ENCODE peak calls at places on chromosomes 11 and 22, in four cellular contexts. F, H, V and K are unnamed samples.

GRCh38 chr11:47858169-47858543 is 10.0 kb upstream of the NUP160 start:
- DNase-seq in V (no peak), H (peak), F (no peak), K (no peak)

GRCh38 chr11:64859542-64860414 is 15.3 kb upstream of the CDC42BPG start:
- DNase-seq in F (no peak), H (no peak), V (no peak), K (no peak)

GRCh38 chr11:130689222-130689908 is 226.9 kb downstream of the SNX19 start:
- DNase-seq in F (no peak), V (no peak), H (no peak), K (no peak)

GRCh38 chr11:59187587-59187986 is 15.7 kb downstream of the DTX4 start:
- DNase-seq in F (no peak), V (no peak), H (peak), K (no peak)

GRCh38 chr11:29781268-29781667 is 235.6 kb downstream of the KCNA4 start:
- DNase-seq in V (no peak), H (no peak), F (no peak), K (no peak)

GRCh38 chr22:26428515-26429457 is at the start of gene ASPHD2:
- DNase-seq in V (peak), H (peak), F (peak), K (peak)

GRCh38 chr11:87173185-87174039 is 135.7 kb downstream of the TMEM135 start:
- DNase-seq in H (peak), F (no peak), V (no peak), K (no peak)

GRCh38 chr22:48091656-48092223 is 1329.3 kb downstream of the TBC1D22A start:
- DNase-seq in V (no peak), H (no peak), F (no peak), K (no peak)

GRCh38 chr22:30806391-30806861 is 111.8 kb downstream of the OSBP2 start:
- DNase-seq in H (peak), F (peak), V (no peak), K (peak)

GRCh38 chr22:48894804-48895250 is 932.8 kb downstream of the BRD1 start:
- DNase-seq in F (no peak), V (no peak), H (no peak), K (no peak)

GRCh38 chr11:104772806-104773241 is 125.4 kb downstream of the CASP12 start:
- DNase-seq in H (peak), F (no peak), V (no peak), K (no peak)

GRCh38 chr11:132263231-132263630 is 892.8 kb downstream of the NTM start:
- DNase-seq in F (no peak), V (no peak), H (no peak), K (no peak)

GRCh38 chr11:68045900-68046299 is 7.1 kb downstream of the TCIRG1 start:
- DNase-seq in V (no peak), H (no peak), F (no peak), K (no peak)

GRCh38 chr11:128695539-128696221 is 1.8 kb downstream of the FLI1 start:
- DNase-seq in V (no peak), F (no peak), H (no peak), K (no peak)

GRCh38 chr22:27620367-27621154 is 181.0 kb downstream of the MN1 start:
- DNase-seq in V (no peak), F (no peak), H (no peak), K (no peak)

GRCh38 chr11:133911169-133911568 is 45.6 kb downstream of the IGSF9B start:
- DNase-seq in F (no peak), H (no peak), V (no peak), K (peak)

GRCh38 chr11:112828433-112828832 is 132.8 kb upstream of the NCAM1 start:
- DNase-seq in F (no peak), H (no peak), V (no peak), K (no peak)

GRCh38 chr11:44266056-44266780 is 43.7 kb downstream of the ALX4 start:
- DNase-seq in H (no peak), V (no peak), F (no peak), K (peak)

GRCh38 chr11:96781082-96781481 is 391.3 kb downstream of the JRKL start:
- DNase-seq in F (no peak), V (no peak), H (no peak), K (no peak)

GRCh38 chr11:45737056-45737455 is 67.9 kb upstream of the SLC35C1 start:
- DNase-seq in F (no peak), V (no peak), H (no peak), K (no peak)

GRCh38 chr22:43889366-43890253 is 2.2 kb downstream of the PNPLA5 start:
- DNase-seq in H (peak), V (no peak), F (no peak), K (peak)

GRCh38 chr11:28542556-28542955 is 434.4 kb downstream of the METTL15 start:
- DNase-seq in V (no peak), H (peak), F (no peak), K (no peak)

DNA sequence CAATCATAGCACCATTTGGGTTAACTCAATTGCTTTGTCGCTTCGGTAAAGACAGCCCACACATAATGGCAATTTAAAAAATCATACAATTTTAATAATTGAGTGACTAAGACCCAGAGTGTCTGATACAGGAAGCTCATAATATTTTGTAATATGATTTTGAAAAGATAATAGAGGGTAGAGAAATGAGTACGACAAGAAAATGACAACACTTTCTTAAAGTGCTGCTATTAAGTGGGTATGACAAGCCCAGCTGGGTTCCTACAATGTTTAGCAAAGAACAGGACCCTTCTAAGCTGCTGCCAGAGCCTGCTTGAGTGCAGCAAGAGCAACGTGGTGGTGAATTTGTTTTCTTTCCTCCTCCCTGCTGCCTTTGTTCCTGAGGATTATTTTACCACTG is 439.2 kb downstream of the METTL15 start:
- DNase-seq in F (no peak), V (no peak), H (no peak), K (no peak)
- H4K8ac ChIP-seq in F (no peak), V (no peak), H (peak), K (no peak)

GRCh38 chr11:31366795-31367194 is 2.7 kb downstream of the DCDC1 start:
- DNase-seq in V (no peak), F (no peak), H (no peak), K (no peak)
- H4K5ac ChIP-seq in V (no peak), F (no peak), H (no peak), K (no peak)

DNA sequence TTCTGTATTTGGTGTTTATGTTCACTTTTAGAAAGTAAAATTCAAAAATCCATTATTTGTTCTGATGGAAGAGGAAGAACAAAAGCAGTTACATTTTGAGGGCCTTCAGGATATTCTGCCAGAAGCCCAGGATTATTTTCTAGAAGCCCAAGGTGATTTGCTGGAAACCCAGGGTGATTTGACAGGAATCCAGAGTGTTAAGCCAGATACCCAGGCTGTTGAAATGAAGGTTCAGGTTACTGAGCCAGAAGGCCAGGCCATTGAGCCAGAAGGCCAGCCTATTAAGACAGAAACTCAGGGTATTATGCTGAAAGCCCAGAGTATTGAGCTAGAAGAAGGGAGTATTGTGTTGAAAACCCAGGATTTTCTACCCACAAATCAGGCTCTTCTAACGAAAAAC is 33.1 kb downstream of the CCDC15 start:
- DNase-seq in F (no peak), V (no peak), H (no peak), K (peak)
- H4K8ac ChIP-seq in F (no peak), V (no peak), H (no peak), K (no peak)

GRCh38 chr11:19121646-19122045 is 4.7 kb downstream of the ZDHHC13 start:
- DNase-seq in F (no peak), V (no peak), H (peak), K (no peak)
- H4K5ac ChIP-seq in F (no peak), V (no peak), H (no peak), K (no peak)

GRCh38 chr22:50577987-50578775 is at the start of gene CPT1B:
- DNase-seq in V (no peak), H (peak), F (no peak), K (no peak)

GRCh38 chr22:50578776-50579310 is 616 bp upstream of the CPT1B start:
- DNase-seq in F (no peak), H (no peak), V (no peak), K (no peak)

GRCh38 chr22:50576070-50576469 is 2.2 kb downstream of the CPT1B start:
- DNase-seq in V (no peak), H (peak), F (peak), K (peak)

GRCh38 chr22:50576806-50577696 is 1.2 kb downstream of the CPT1B start:
- DNase-seq in H (no peak), F (no peak), V (no peak), K (no peak)

GRCh38 chr22:50577697-50577986 is 585 bp downstream of the CPT1B start:
- DNase-seq in F (no peak), H (no peak), V (no peak), K (no peak)
- H4K8ac ChIP-seq in F (no peak), H (no peak), V (no peak), K (no peak)

GRCh38 chr11:120217941-120218694 is 7.3 kb downstream of the OAF start:
- DNase-seq in F (no peak), H (no peak), V (no peak), K (no peak)
- H4K5ac ChIP-seq in F (no peak), H (peak), V (no peak), K (no peak)

GRCh38 chr11:1233351-1234053 is 10.6 kb downstream of the MUC5B start:
- DNase-seq in F (peak), V (no peak), H (no peak), K (no peak)
- H4K8ac ChIP-seq in F (no peak), V (peak), H (no peak), K (no peak)

GRCh38 chr11:5809122-5809519 is 397 bp downstream of the OR52N2 start:
- DNase-seq in F (no peak), H (no peak), V (no peak), K (peak)
- H4K5ac ChIP-seq in F (no peak), H (no peak), V (no peak), K (no peak)

GRCh38 chr22:46445771-46446485 is 91.5 kb downstream of the CELSR1 start:
- DNase-seq in F (no peak), V (no peak), H (no peak), K (no peak)
- H4K8ac ChIP-seq in F (no peak), V (peak), H (no peak), K (no peak)

DNA sequence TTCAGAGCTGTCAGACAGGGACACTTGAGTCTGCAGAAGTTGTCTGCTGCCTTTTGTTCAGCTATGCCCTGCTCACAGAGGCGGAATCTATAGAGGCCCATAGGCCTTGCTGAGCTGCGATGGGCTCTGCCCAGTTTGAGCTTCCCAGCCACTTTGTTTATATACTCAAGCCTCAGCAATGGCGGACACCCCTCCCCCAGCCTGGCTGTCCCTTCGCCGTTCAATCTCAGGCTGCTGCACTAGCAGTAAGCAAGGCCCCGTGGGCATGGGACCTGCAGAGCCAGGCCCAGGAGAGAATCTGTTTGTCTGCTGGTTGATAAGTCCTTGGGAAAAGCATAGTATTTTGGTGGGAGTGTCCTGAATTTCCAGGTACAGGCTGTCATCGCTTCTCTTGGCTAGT is 23.6 kb upstream of the OR6M1 start:
- DNase-seq in V (no peak), F (no peak), H (no peak), K (no peak)
- H4K5ac ChIP-seq in V (no peak), F (no peak), H (no peak), K (no peak)